ENCODE peak calls at places on chromosomes 12 and 14, in four cellular contexts. One of them, this sample, is unnamed.

GRCh38 chr14:91390165-91390778 is 27.3 kb downstream of the CCDC88C start:
- DNase-seq in astrocyte of the spinal cord: no peak
- DNase-seq in GM13976: no peak
- DNase-seq in A549: no peak
- DNase-seq in this sample: no peak

GRCh38 chr14:100288382-100289185 is 17.7 kb downstream of the SLC25A29 start:
- DNase-seq in astrocyte of the spinal cord: no peak
- DNase-seq in GM13976: no peak
- DNase-seq in A549: no peak
- DNase-seq in this sample: no peak

GRCh38 chr12:130916251-130916911 is 37.3 kb upstream of the ADGRD1 start:
- DNase-seq in astrocyte of the spinal cord: peak
- DNase-seq in GM13976: peak
- DNase-seq in A549: peak
- DNase-seq in this sample: peak

GRCh38 chr12:46384451-46385301 is 12.1 kb upstream of the SLC38A2 start:
- DNase-seq in astrocyte of the spinal cord: no peak
- DNase-seq in GM13976: no peak
- DNase-seq in A549: no peak
- DNase-seq in this sample: no peak

GRCh38 chr12:69059465-69060457 is 126.8 kb upstream of the CPM start:
- DNase-seq in astrocyte of the spinal cord: peak
- DNase-seq in GM13976: no peak
- DNase-seq in A549: peak
- DNase-seq in this sample: no peak

GRCh38 chr14:72451081-72451972 is 442.6 kb downstream of the DPF3 start:
- DNase-seq in astrocyte of the spinal cord: no peak
- DNase-seq in GM13976: peak
- DNase-seq in A549: no peak
- DNase-seq in this sample: peak

GRCh38 chr14:56874375-56874774 is 64.1 kb upstream of the OTX2 start:
- DNase-seq in astrocyte of the spinal cord: no peak
- DNase-seq in GM13976: peak
- DNase-seq in A549: peak
- DNase-seq in this sample: peak

GRCh38 chr12:26319511-26319910 is 124.1 kb downstream of the SSPN start:
- DNase-seq in astrocyte of the spinal cord: peak
- DNase-seq in GM13976: no peak
- DNase-seq in A549: no peak
- DNase-seq in this sample: no peak

GRCh38 chr12:71164877-71165197 is 7.0 kb upstream of the TSPAN8 start:
- DNase-seq in astrocyte of the spinal cord: peak
- DNase-seq in GM13976: no peak
- DNase-seq in A549: no peak
- DNase-seq in this sample: no peak

GRCh38 chr12:2092354-2092753 is 39.6 kb downstream of the CACNA1C start:
- DNase-seq in astrocyte of the spinal cord: no peak
- DNase-seq in GM13976: no peak
- DNase-seq in A549: no peak
- DNase-seq in this sample: no peak

GRCh38 chr12:71935594-71935993 is 3.1 kb upstream of the TPH2 start:
- DNase-seq in astrocyte of the spinal cord: no peak
- DNase-seq in GM13976: peak
- DNase-seq in A549: no peak
- DNase-seq in this sample: peak

GRCh38 chr12:18932715-18933114 is 194.8 kb downstream of the CAPZA3 start:
- DNase-seq in astrocyte of the spinal cord: no peak
- DNase-seq in GM13976: no peak
- DNase-seq in A549: no peak
- DNase-seq in this sample: no peak

GRCh38 chr12:112843272-112843671 is 51.7 kb downstream of the RPH3A start:
- DNase-seq in astrocyte of the spinal cord: peak
- DNase-seq in GM13976: no peak
- DNase-seq in A549: no peak
- DNase-seq in this sample: no peak

GRCh38 chr12:26196424-26196722 is 1.0 kb downstream of the SSPN start:
- DNase-seq in astrocyte of the spinal cord: no peak
- DNase-seq in GM13976: no peak
- DNase-seq in A549: no peak
- DNase-seq in this sample: no peak

GRCh38 chr12:5965950-5966383 is 20.9 kb upstream of the ANO2 start:
- DNase-seq in astrocyte of the spinal cord: peak
- DNase-seq in GM13976: peak
- DNase-seq in A549: peak
- DNase-seq in this sample: peak

GRCh38 chr12:106062693-106063092 is 76.1 kb downstream of the NUAK1 start:
- DNase-seq in astrocyte of the spinal cord: no peak
- DNase-seq in GM13976: no peak
- DNase-seq in A549: no peak
- DNase-seq in this sample: no peak

GRCh38 chr12:55636116-55636655 is 506 bp upstream of the OR10P1 start:
- DNase-seq in astrocyte of the spinal cord: no peak
- DNase-seq in GM13976: no peak
- DNase-seq in A549: no peak
- DNase-seq in this sample: no peak

GRCh38 chr12:9699898-9700605 is 30.5 kb downstream of the CLEC2D start:
- DNase-seq in astrocyte of the spinal cord: no peak
- DNase-seq in GM13976: no peak
- DNase-seq in A549: no peak
- DNase-seq in this sample: no peak

GRCh38 chr12:19227190-19227879 is 97.8 kb downstream of the PLEKHA5 start:
- DNase-seq in astrocyte of the spinal cord: no peak
- DNase-seq in GM13976: no peak
- DNase-seq in A549: no peak
- DNase-seq in this sample: no peak

GRCh38 chr12:105843989-105844768 is 294.6 kb downstream of the NUAK1 start:
- DNase-seq in astrocyte of the spinal cord: peak
- DNase-seq in GM13976: no peak
- DNase-seq in A549: no peak
- DNase-seq in this sample: no peak

GRCh38 chr12:127677537-127678131 is 589.3 kb upstream of the TMEM132C start:
- DNase-seq in astrocyte of the spinal cord: peak
- DNase-seq in GM13976: peak
- DNase-seq in A549: peak
- DNase-seq in this sample: peak

GRCh38 chr12:2930865-2931264 is 28.3 kb upstream of the TEAD4 start:
- DNase-seq in astrocyte of the spinal cord: no peak
- DNase-seq in GM13976: no peak
- DNase-seq in A549: no peak
- DNase-seq in this sample: no peak

GRCh38 chr12:123250471-123251383 is 17.5 kb downstream of the MTRFR start:
- DNase-seq in astrocyte of the spinal cord: no peak
- DNase-seq in GM13976: no peak
- DNase-seq in A549: peak
- DNase-seq in this sample: no peak

GRCh38 chr12:101670007-101670671 is 27.3 kb upstream of the CHPT1 start:
- DNase-seq in astrocyte of the spinal cord: peak
- DNase-seq in GM13976: peak
- DNase-seq in A549: peak
- DNase-seq in this sample: peak

GRCh38 chr12:1829306-1829900 is 9.0 kb downstream of the LRTM2 start:
- DNase-seq in astrocyte of the spinal cord: no peak
- DNase-seq in GM13976: no peak
- DNase-seq in A549: no peak
- DNase-seq in this sample: no peak

GRCh38 chr12:105322070-105322469 is 8.4 kb upstream of the C12orf75 start:
- DNase-seq in astrocyte of the spinal cord: no peak
- DNase-seq in GM13976: no peak
- DNase-seq in A549: no peak
- DNase-seq in this sample: no peak

GRCh38 chr12:82057770-82058169 is 298.6 kb upstream of the PPFIA2 start:
- DNase-seq in astrocyte of the spinal cord: peak
- DNase-seq in GM13976: no peak
- DNase-seq in A549: no peak
- DNase-seq in this sample: no peak

GRCh38 chr12:103401421-103401820 is 94.3 kb downstream of the C12orf42 start:
- DNase-seq in astrocyte of the spinal cord: no peak
- DNase-seq in GM13976: no peak
- DNase-seq in A549: no peak
- DNase-seq in this sample: no peak

GRCh38 chr14:52068741-52069616 is at the start of gene NID2:
- DNase-seq in astrocyte of the spinal cord: peak
- DNase-seq in GM13976: peak
- DNase-seq in A549: peak
- DNase-seq in this sample: peak

GRCh38 chr12:103353913-103354312 is 141.9 kb downstream of the C12orf42 start:
- DNase-seq in astrocyte of the spinal cord: no peak
- DNase-seq in GM13976: no peak
- DNase-seq in A549: no peak
- DNase-seq in this sample: no peak

GRCh38 chr12:82146740-82147139 is 211.4 kb downstream of the CCDC59 start:
- DNase-seq in astrocyte of the spinal cord: no peak
- DNase-seq in GM13976: no peak
- DNase-seq in A549: no peak
- DNase-seq in this sample: no peak

GRCh38 chr14:69741055-69741454 is 25.9 kb upstream of the SRSF5 start:
- DNase-seq in astrocyte of the spinal cord: no peak
- DNase-seq in GM13976: no peak
- DNase-seq in A549: no peak
- DNase-seq in this sample: no peak

DNA sequence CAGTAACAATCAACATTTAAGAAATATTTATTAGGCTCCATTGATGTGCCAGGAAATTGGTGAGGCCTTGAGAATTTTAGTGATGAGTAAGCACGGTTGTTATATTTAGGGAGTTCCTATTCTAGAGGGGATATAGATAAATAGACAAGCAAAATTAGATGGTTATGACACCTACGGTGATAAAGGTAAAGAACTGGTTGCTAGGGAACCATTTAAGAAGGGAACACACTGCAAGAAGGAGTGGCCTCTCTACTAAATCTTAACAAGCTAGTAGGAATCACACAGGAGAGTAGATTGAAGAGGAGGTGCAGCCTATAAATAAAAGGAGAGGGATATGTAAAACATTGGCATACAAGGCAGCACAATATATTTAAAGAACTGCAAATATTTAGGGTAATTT is 155.2 kb downstream of the LRIG3 start:
- DNase-seq in astrocyte of the spinal cord: peak
- DNase-seq in GM13976: no peak
- DNase-seq in A549: no peak
- DNase-seq in this sample: no peak
- TF ChIP-seq CTCF in astrocyte of the spinal cord: no peak
- TF ChIP-seq CTCF in GM13976: no peak
- TF ChIP-seq CTCF in A549: no peak
- TF ChIP-seq CTCF in this sample: no peak

GRCh38 chr12:47393403-47393790 is 312.4 kb downstream of the RPAP3 start:
- DNase-seq in astrocyte of the spinal cord: no peak
- DNase-seq in GM13976: no peak
- DNase-seq in A549: no peak
- DNase-seq in this sample: no peak
- TF ChIP-seq CTCF in astrocyte of the spinal cord: no peak
- TF ChIP-seq CTCF in GM13976: no peak
- TF ChIP-seq CTCF in A549: no peak
- TF ChIP-seq CTCF in this sample: no peak

GRCh38 chr12:52501490-52501889 is 8.4 kb upstream of the KRT6A start:
- DNase-seq in astrocyte of the spinal cord: no peak
- DNase-seq in GM13976: no peak
- DNase-seq in A549: no peak
- DNase-seq in this sample: no peak

GRCh38 chr12:52508211-52508610 is 12.0 kb downstream of the KRT5 start:
- DNase-seq in astrocyte of the spinal cord: no peak
- DNase-seq in GM13976: no peak
- DNase-seq in A549: no peak
- DNase-seq in this sample: no peak

DNA sequence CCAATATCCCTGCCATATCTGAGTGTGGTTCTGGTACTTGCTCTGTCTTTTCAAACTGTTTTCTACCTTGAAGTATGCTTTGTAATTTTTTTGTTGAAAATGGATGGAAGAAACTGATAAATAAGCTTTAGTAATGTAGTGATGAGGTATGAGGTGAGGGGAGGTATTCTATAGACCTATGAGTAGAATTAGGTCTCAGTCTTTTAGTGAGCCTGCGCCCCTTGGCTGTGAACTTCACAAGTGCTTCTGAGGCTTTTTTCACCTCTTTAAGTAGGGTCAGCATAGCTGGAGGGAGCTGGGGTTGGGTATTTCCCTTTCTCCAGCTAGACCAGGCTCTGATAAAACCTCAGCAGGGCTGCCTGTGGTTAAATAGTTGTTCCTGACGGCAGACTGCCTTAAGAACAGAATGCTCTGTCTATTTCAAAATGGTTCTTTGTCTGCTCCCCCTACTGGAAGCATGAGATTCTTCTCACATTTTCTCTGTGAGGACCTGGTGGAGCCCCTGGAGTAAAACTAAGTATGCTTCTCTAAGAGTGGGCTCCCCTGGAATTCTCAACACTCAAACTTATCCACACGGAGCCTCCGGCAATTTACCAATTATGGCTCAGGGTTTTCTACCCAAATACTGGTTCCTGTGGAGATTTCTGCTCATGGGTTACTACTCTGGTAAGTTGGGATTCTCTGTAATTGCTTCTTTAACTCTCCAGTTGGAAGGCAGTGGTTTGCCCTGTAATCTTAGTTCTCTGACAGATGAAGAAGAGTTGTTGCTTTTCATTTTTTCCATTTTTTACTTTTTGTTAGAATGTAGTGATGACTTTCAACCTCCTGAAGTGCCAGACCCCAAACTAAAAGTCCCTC is 13.1 kb downstream of the KRT5 start:
- DNase-seq in astrocyte of the spinal cord: peak
- DNase-seq in GM13976: no peak
- DNase-seq in A549: peak
- DNase-seq in this sample: no peak
- TF ChIP-seq CTCF in astrocyte of the spinal cord: peak
- TF ChIP-seq CTCF in GM13976: peak
- TF ChIP-seq CTCF in A549: peak
- TF ChIP-seq CTCF in this sample: peak

DNA sequence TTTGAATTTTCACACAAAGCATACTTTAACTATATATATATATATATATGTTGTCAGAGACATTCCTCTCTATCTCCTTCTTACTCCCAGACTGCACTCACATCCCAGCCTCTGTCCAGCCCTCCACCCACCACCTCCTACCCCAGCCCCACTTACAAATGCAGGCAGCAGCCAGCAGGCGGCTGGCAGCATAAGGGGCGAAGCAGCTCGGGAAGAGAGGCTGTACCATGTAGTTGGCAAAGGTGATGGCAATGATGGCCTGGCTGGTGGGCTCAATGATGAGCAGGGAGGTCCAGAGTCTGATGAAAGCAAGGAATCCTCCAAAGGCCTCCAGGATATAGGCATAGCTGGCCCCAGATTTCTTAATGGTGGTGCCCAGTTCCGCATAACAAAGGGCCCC is 2.5 kb downstream of the SLC7A7 start:
- DNase-seq in astrocyte of the spinal cord: no peak
- DNase-seq in GM13976: no peak
- DNase-seq in A549: no peak
- DNase-seq in this sample: no peak
- TF ChIP-seq CTCF in astrocyte of the spinal cord: no peak
- TF ChIP-seq CTCF in GM13976: no peak
- TF ChIP-seq CTCF in A549: no peak
- TF ChIP-seq CTCF in this sample: no peak

This sample was measured in GM10248.